ENCODE peak calls at places on chromosomes 2 and 18, in four cellular contexts. P is CD4-positive, CD25-positive, alpha-beta regulatory T cell; W is HCT116; G is AG08396. I is an unnamed sample.
A peak's percentile ranks its signal among the peaks of the same experiment; 100 is the strongest.

GRCh38 chr2:120921457-120921856 is 185.8 kb downstream of the GLI2 start:
- DNase-seq in P (no peak), G (no peak), W (no peak), I (no peak)

GRCh38 chr2:100780203-100781008 is 39.5 kb upstream of the NPAS2 start:
- DNase-seq in P (no peak), W (peak; percentile 29), G (no peak), I (no peak)

GRCh38 chr2:177830881-177831386 is 241.6 kb downstream of the PDE11A start:
- DNase-seq in P (no peak), W (no peak), G (no peak), I (no peak)

GRCh38 chr18:36446059-36446458 is 148.5 kb downstream of the FHOD3 start:
- DNase-seq in G (no peak), W (no peak), P (no peak), I (no peak)

GRCh38 chr2:13558368-13558767 is 841.6 kb downstream of the TRIB2 start:
- DNase-seq in G (no peak), P (no peak), W (no peak), I (no peak)

GRCh38 chr2:206824219-206824618 is 58.8 kb downstream of the FASTKD2 start:
- DNase-seq in P (no peak), W (no peak), G (no peak), I (no peak)

GRCh38 chr2:151691621-151692020 is 42.7 kb downstream of the NEB start:
- DNase-seq in G (no peak), P (no peak), W (no peak), I (no peak)

GRCh38 chr2:86337235-86338099 is at the start of gene REEP1:
- DNase-seq in W (no peak), G (peak; percentile 57), P (peak; percentile 20), I (no peak)

GRCh38 chr2:58578276-58578675 is 337.2 kb upstream of the FANCL start:
- DNase-seq in P (no peak), W (no peak), G (no peak), I (no peak)

GRCh38 chr18:23237524-23238151 is 102.4 kb downstream of the CABLES1 start:
- DNase-seq in P (peak; percentile 67), W (no peak), G (peak; percentile 60), I (no peak)

GRCh38 chr2:58195668-58196067 is 45.5 kb downstream of the FANCL start:
- DNase-seq in P (no peak), G (no peak), W (no peak), I (no peak)

GRCh38 chr2:197158591-197159550 is 151.7 kb downstream of the ANKRD44 start:
- DNase-seq in G (no peak), P (no peak), W (no peak), I (no peak)

GRCh38 chr2:223944166-223944703 is 900 bp downstream of the WDFY1 start:
- DNase-seq in G (peak; percentile 38), W (no peak), P (peak; percentile 41), I (no peak)

GRCh38 chr18:2916184-2916583 is 69.4 kb downstream of the EMILIN2 start:
- DNase-seq in W (no peak), G (no peak), P (no peak), I (no peak)

GRCh38 chr2:97664636-97664970 is 759 bp upstream of the ACTR1B start:
- DNase-seq in G (no peak), P (no peak), W (peak; percentile 43), I (no peak)